ENCODE peak calls at places on chromosome 11, in seven cellular contexts. E is Peyer's patch; U is lung; H is hepatocyte; J is naive thymus-derived CD4-positive, alpha-beta T cell; G is right lobe of liver; N is A673. C is an unnamed sample.

GRCh38 chr11:112745958-112746357 is 215.3 kb upstream of the NCAM1 start:
- DNase-seq in E (no peak), U (no peak), H (no peak), J (no peak), G (no peak), N (peak; percentile 2), C (no peak)

GRCh38 chr11:12536566-12536965 is 137.7 kb upstream of the TEAD1 start:
- DNase-seq in E (no peak), U (no peak), H (no peak), J (no peak), G (no peak), N (no peak), C (no peak)

GRCh38 chr11:57711414-57712255 is at the start of gene MED19:
- DNase-seq in E (peak; percentile 76), U (peak; percentile 88), H (peak; percentile 95), J (peak; percentile 72), G (peak; percentile 80), N (peak; percentile 86), C (peak; percentile 83)

GRCh38 chr11:119195680-119196079 is 10.4 kb downstream of the NHERF4 start:
- DNase-seq in E (no peak), U (peak; percentile 68), H (peak; percentile 64), J (no peak), G (no peak), N (peak; percentile 57), C (no peak)

GRCh38 chr11:120207517-120207916 is 3.3 kb upstream of the OAF start:
- DNase-seq in E (no peak), U (no peak), H (no peak), J (no peak), G (no peak), N (no peak), C (no peak)

GRCh38 chr11:67423891-67424613 is 4.2 kb upstream of the RPS6KB2 start:
- DNase-seq in E (no peak), U (no peak), H (no peak), J (no peak), G (no peak), N (no peak), C (no peak)

GRCh38 chr11:88359529-88359928 is 22.0 kb upstream of the CTSC start:
- DNase-seq in E (no peak), U (no peak), H (no peak), J (peak; percentile 11), G (no peak), N (no peak), C (no peak)

GRCh38 chr11:19723572-19724342 is 11.1 kb downstream of the NAV2 start:
- DNase-seq in E (peak; percentile 21), U (no peak), H (peak; percentile 22), J (no peak), G (peak; percentile 69), N (no peak), C (peak; percentile 84)

GRCh38 chr11:128497057-128497957 is 90.1 kb downstream of the ETS1 start:
- DNase-seq in E (no peak), U (no peak), H (peak; percentile 73), J (no peak), G (no peak), N (peak; percentile 63), C (peak; percentile 87)

GRCh38 chr11:78417175-78417887 is at the start of gene GAB2:
- DNase-seq in E (no peak), U (no peak), H (peak; percentile 57), J (peak; percentile 33), G (peak; percentile 53), N (no peak), C (no peak)

GRCh38 chr11:128324531-128325141 is 262.7 kb downstream of the ETS1 start:
- DNase-seq in E (peak; percentile 58), U (no peak), H (no peak), J (peak; percentile 84), G (no peak), N (no peak), C (no peak)

GRCh38 chr11:76215946-76216345 is 9.6 kb upstream of the WNT11 start:
- DNase-seq in E (no peak), U (no peak), H (no peak), J (no peak), G (no peak), N (no peak), C (no peak)

GRCh38 chr11:111735262-111736116 is 30.7 kb downstream of the PPP2R1B start:
- DNase-seq in E (no peak), U (peak; percentile 63), H (peak; percentile 84), J (no peak), G (peak; percentile 79), N (peak; percentile 74), C (peak; percentile 94)

GRCh38 chr11:106585061-106585460 is 433.2 kb downstream of the GUCY1A2 start:
- DNase-seq in E (no peak), U (no peak), H (peak; percentile 28), J (no peak), G (no peak), N (peak; percentile 50), C (no peak)

GRCh38 chr11:47207459-47207858 is 7.3 kb upstream of the DDB2 start:
- DNase-seq in E (no peak), U (no peak), H (no peak), J (no peak), G (no peak), N (no peak), C (no peak)

DNA sequence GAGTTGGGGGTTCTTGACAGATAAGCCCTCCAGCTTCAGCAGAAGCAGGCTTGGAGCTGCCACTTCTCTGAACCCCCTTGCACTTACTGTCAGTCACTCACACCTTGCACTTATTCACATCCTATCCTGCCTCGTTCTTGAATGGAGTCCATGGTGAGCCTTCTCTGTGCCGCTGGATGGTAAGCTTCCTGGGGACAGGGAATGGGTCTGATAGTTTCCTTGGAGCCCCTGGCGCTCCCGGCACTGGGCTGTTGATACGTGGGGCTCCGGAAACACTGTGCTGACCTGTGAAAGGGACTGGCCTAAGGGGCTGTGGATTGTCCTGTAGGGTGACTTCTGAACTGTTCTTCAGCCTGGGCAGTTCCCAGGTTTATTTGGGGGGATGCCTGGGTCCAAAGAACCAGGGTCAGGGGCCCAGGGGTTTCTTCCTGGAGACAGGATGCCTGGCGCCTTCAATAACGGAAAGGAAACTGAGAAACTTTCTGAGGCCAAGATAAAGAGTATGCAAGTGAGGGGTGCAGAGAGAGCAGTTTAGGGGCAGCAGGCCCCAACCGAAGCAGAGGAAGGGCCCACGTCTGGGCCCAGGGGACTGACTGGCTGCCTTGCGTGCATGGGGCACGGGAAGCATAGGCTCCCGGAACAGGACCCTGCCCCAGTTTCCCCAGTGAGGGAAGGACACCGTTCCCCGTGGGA is 709 bp upstream of the ST3GAL4 start:
- DNase-seq in E (no peak), U (no peak), H (no peak), J (no peak), G (peak; percentile 16), N (no peak), C (peak; percentile 53)
- H3K4me1 ChIP-seq in E (peaks cover 49% of the 10 kb centered on the region), U (peaks cover 27% of the 10 kb centered on the region), H (peaks cover 54% of the 10 kb centered on the region), J (peaks cover 8% of the 10 kb centered on the region), G (peaks cover 11% of the 10 kb centered on the region), N (peaks cover 38% of the 10 kb centered on the region), C (no peaks in the 10 kb centered on the region)

DNA sequence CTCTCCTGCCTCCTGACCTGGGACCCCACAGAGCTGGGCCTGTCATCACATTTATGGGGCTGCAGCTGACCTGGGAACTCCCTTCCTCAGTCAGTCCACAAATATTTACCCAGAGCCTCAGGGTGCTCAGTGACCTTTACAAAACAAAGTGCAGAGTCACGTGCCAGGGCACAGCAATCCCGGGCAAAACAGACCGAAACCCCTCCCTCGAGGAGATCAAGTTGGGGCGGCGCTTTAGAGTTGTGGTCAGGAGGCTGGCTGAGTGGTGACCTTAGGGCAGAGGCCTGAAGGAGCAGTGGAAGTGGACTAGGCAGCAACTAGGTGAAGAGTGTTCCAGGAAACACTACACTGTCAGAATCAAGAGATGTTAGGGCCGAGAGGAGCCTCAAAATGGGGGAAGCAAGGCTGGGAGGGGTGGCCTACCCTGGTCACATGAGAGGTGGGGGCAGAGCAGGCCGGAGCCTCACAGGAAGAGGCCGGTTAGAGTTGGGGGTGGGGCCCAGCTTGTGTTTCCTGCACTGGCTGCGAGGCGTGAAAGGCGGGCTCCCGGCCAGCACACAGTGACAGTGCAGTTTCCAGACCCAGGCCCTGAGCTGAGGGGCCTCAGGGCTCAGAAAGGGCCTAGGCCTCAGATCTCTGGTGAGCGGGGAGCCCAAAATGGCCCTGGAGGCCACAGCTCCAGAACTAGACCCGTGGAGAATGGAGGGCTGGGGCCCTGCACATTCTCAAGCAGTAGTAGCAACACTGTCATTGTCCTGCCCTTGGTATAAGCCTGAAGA is 3.7 kb upstream of the NEAT1 start:
- DNase-seq in E (peak; percentile 98), U (peak; percentile 98), H (peak; percentile 97), J (peak; percentile 43), G (peak; percentile 98), N (peak; percentile 99), C (peak; percentile 99)
- H3K4me1 ChIP-seq in E (peaks cover 49% of the 10 kb centered on the region), U (peaks cover 13% of the 10 kb centered on the region), H (peaks cover 48% of the 10 kb centered on the region), J (peaks cover 46% of the 10 kb centered on the region), G (peaks cover 32% of the 10 kb centered on the region), N (peaks cover 69% of the 10 kb centered on the region), C (peaks cover 63% of the 10 kb centered on the region)

GRCh38 chr11:63993983-63994382 is 7.7 kb downstream of the OTUB1 start:
- DNase-seq in E (no peak), U (no peak), H (no peak), J (no peak), G (no peak), N (no peak), C (no peak)

GRCh38 chr11:63997104-63997700 is 11.0 kb downstream of the OTUB1 start:
- DNase-seq in E (no peak), U (no peak), H (no peak), J (no peak), G (no peak), N (no peak), C (no peak)

GRCh38 chr11:63997801-63998332 is 11.6 kb downstream of the OTUB1 start:
- DNase-seq in E (no peak), U (no peak), H (no peak), J (no peak), G (no peak), N (no peak), C (no peak)

GRCh38 chr11:63998558-63999348 is 12.5 kb downstream of the OTUB1 start:
- DNase-seq in E (no peak), U (no peak), H (no peak), J (no peak), G (peak; percentile 40), N (no peak), C (no peak)

GRCh38 chr11:63996512-63996911 is 10.3 kb downstream of the OTUB1 start:
- DNase-seq in E (no peak), U (no peak), H (no peak), J (no peak), G (no peak), N (no peak), C (no peak)
- H3K4me1 ChIP-seq in E (peaks cover 28% of the 10 kb centered on the region), U (peaks cover 13% of the 10 kb centered on the region), H (peaks cover 24% of the 10 kb centered on the region), J (peaks cover 8% of the 10 kb centered on the region), G (no peaks in the 10 kb centered on the region), N (peaks cover 31% of the 10 kb centered on the region), C (peaks cover 29% of the 10 kb centered on the region)

GRCh38 chr11:72083414-72083813 is 2.8 kb downstream of the LRRC51 start:
- DNase-seq in E (no peak), U (no peak), H (no peak), J (no peak), G (no peak), N (no peak), C (no peak)

GRCh38 chr11:72081184-72081644 is 564 bp downstream of the LRRC51 start:
- DNase-seq in E (no peak), U (no peak), H (no peak), J (no peak), G (no peak), N (no peak), C (no peak)

GRCh38 chr11:72079776-72080325 is 491 bp downstream of the NUMA1 start:
- DNase-seq in E (peak; percentile 19), U (no peak), H (peak; percentile 27), J (no peak), G (no peak), N (no peak), C (no peak)

GRCh38 chr11:72080326-72081183 is at the start of the genes LRRC51 and NUMA1:
- DNase-seq in E (peak; percentile 100), U (peak; percentile 100), H (peak; percentile 100), J (peak; percentile 96), G (peak; percentile 98), N (peak; percentile 100), C (peak; percentile 100)

GRCh38 chr11:72081856-72082255 is 1.2 kb downstream of the LRRC51 start:
- DNase-seq in E (no peak), U (no peak), H (no peak), J (no peak), G (no peak), N (no peak), C (no peak)
- H3K4me1 ChIP-seq in E (peaks cover 24% of the 10 kb centered on the region), U (no peaks in the 10 kb centered on the region), H (peaks cover 14% of the 10 kb centered on the region), J (peaks cover 10% of the 10 kb centered on the region), G (no peaks in the 10 kb centered on the region), N (peaks cover 14% of the 10 kb centered on the region), C (no peaks in the 10 kb centered on the region)